ENCODE peak calls at places on chromosome 14, in five cellular contexts. P, A, F, K and S are unnamed samples. For H3K27me3, the result is how much of the 10 kb centered on the place peaks cover.

GRCh38 chr14:39265032-39265431 is 31.3 kb downstream of the MIA2 start:
- DNase-seq in P (no peak), A (no peak), F (peak), K (no peak), S (no peak)

GRCh38 chr14:58708004-58708403 is 70.2 kb downstream of the DACT1 start:
- DNase-seq in P (no peak), A (no peak), F (no peak), K (no peak), S (no peak)

GRCh38 chr14:61269321-61270083 is 11.6 kb downstream of the TMEM30B start:
- DNase-seq in P (peak), A (peak), F (peak), K (peak), S (peak)

GRCh38 chr14:91866061-91866460 is 1.3 kb downstream of the TC2N start:
- DNase-seq in P (no peak), A (no peak), F (no peak), K (no peak), S (no peak)

GRCh38 chr14:23365353-23366162 is 586 bp upstream of the EFS start:
- DNase-seq in P (no peak), A (no peak), F (no peak), K (no peak), S (no peak)

GRCh38 chr14:53330441-53330840 is 177.3 kb upstream of the DDHD1 start:
- DNase-seq in P (no peak), A (no peak), F (no peak), K (no peak), S (no peak)

GRCh38 chr14:58299665-58300202 is 1.4 kb downstream of the ARID4A start:
- DNase-seq in P (no peak), A (no peak), F (peak), K (no peak), S (peak)

GRCh38 chr14:100577321-100577985 is 9.8 kb downstream of the BEGAIN start:
- DNase-seq in P (no peak), A (peak), F (no peak), K (no peak), S (peak)

GRCh38 chr14:89308232-89308959 is 108.6 kb downstream of the FOXN3 start:
- DNase-seq in P (no peak), A (no peak), F (no peak), K (no peak), S (no peak)

GRCh38 chr14:61107896-61108295 is 126.9 kb downstream of the SLC38A6 start:
- DNase-seq in P (no peak), A (no peak), F (no peak), K (no peak), S (no peak)

GRCh38 chr14:37931998-37932397 is 275.7 kb upstream of the SSTR1 start:
- DNase-seq in P (no peak), A (no peak), F (no peak), K (no peak), S (no peak)

GRCh38 chr14:99943620-99944019 is 121.6 kb upstream of the EVL start:
- DNase-seq in P (no peak), A (no peak), F (no peak), K (no peak), S (no peak)

GRCh38 chr14:20327005-20327869 is 5.8 kb downstream of the CCNB1IP1 start:
- DNase-seq in P (peak), A (no peak), F (peak), K (no peak), S (no peak)

GRCh38 chr14:28609228-28609828 is 157.3 kb upstream of the FOXG1 start:
- DNase-seq in P (no peak), A (no peak), F (peak), K (no peak), S (peak)

GRCh38 chr14:26157517-26157916 is 440.3 kb downstream of the NOVA1 start:
- DNase-seq in P (no peak), A (no peak), F (no peak), K (no peak), S (no peak)

GRCh38 chr14:39266589-39266870 is 32.8 kb downstream of the MIA2 start:
- DNase-seq in P (no peak), A (peak), F (no peak), K (peak), S (peak)

GRCh38 chr14:90720336-90720735 is 95.9 kb downstream of the TTC7B start:
- DNase-seq in P (no peak), A (no peak), F (no peak), K (no peak), S (no peak)

GRCh38 chr14:100879194-100879593 is 24.3 kb downstream of the RTL1 start:
- DNase-seq in P (no peak), A (no peak), F (no peak), K (no peak), S (peak)

GRCh38 chr14:22978873-22979671 is 3.3 kb downstream of the AJUBA start:
- DNase-seq in P (no peak), A (no peak), F (no peak), K (peak), S (no peak)

GRCh38 chr14:75295061-75295461 is 16.4 kb downstream of the FOS start:
- DNase-seq in P (no peak), A (peak), F (peak), K (peak), S (peak)

GRCh38 chr14:50225974-50226297 is 5.4 kb downstream of the SOS2 start:
- DNase-seq in P (no peak), A (no peak), F (no peak), K (no peak), S (no peak)

GRCh38 chr14:50229646-50230045 is 1.7 kb downstream of the SOS2 start:
- DNase-seq in P (no peak), A (no peak), F (no peak), K (no peak), S (no peak)

GRCh38 chr14:50228313-50228712 is 3.1 kb downstream of the SOS2 start:
- DNase-seq in P (no peak), A (no peak), F (no peak), K (no peak), S (no peak)

GRCh38 chr14:50222061-50222613 is 9.2 kb downstream of the SOS2 start:
- DNase-seq in P (no peak), A (no peak), F (no peak), K (no peak), S (no peak)

DNA sequence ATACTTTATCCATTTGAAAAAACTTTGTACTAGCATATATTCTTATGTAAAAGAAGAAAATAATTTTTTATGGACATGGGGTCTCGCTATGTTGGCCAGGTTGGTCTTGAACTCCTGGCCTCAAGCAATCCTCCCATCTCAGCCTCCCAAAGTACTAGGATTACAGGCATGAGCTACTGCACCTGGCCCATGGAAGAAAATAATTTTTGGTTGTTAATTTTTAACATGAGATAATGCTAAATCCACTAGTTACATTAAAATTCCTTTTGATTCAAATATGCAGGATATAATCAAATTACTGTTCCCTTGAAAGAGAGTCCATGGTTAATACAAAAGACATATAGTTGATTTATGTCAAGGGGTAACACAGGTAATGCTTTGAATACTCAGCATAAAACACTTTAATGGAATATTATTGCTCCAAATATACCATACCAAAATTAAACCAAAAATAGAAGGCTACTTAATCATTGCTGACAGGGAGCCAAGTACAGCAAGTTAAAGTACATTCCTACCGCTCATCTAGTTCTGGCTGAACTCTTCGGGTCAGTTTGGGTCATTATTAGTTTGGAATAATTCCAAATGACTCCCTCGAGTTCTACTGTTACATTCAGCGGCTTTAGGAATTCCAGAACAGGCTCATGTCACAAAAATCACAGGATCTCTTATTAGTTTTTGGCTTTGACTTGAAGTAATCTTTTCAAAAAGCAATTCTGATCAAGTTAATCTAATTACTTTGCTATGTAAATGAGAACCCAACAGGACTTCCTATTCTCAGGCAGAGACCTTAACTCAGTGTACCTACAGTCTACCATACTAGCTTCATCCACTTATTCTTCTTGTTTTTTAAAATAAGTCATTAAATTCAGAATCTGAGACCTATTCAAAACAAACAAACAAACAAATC is 6.1 kb downstream of the SOS2 start:
- DNase-seq in P (no peak), A (no peak), F (peak), K (no peak), S (no peak)
- H3K4me3 ChIP-seq in P (no peak), A (no peak), F (no peak), K (no peak), S (no peak)

GRCh38 chr14:56127156-56127555 is 8.9 kb downstream of the PELI2 start:
- DNase-seq in P (no peak), A (no peak), F (no peak), K (no peak), S (no peak)
- H3K27ac ChIP-seq in P (no peak), A (no peak), F (no peak), K (no peak), S (peak)

DNA sequence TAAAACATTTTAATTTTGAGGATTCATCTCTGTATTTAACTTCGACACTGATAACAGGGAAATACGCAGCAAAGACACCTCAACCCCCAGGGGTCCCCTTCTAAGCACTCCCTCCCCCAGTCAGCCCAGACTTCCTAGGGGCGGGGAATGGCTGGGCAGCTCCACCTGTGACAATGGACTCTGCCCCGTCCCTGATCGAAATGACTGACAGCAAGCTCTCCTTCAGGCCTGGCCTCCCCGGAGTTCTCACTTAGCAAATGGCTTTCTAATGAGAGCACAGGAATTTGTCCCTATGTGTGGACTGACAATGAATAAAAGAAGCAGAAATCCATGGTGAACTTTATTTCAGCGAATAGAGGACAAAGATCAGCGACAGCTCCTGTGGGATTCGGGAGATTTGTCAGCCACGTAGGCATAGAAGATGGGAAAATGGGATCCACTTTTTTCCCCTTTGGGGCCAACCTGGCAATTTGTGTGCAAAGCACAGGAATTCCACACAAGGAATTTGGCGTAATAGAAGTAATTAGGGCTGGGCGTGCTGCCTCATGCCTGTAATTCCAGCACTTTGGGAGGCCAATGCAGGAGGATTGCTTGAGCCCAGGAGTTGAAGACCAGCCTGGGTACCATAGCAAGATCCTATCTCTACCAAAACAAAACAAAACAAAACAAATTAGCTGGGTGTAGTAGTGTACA is 63.8 kb downstream of the TNFAIP2 start:
- DNase-seq in P (no peak), A (peak), F (no peak), K (no peak), S (no peak)
- H3K27me3 ChIP-seq in P (under half), A (under half), F (under half), K (under half), S (under half)

DNA sequence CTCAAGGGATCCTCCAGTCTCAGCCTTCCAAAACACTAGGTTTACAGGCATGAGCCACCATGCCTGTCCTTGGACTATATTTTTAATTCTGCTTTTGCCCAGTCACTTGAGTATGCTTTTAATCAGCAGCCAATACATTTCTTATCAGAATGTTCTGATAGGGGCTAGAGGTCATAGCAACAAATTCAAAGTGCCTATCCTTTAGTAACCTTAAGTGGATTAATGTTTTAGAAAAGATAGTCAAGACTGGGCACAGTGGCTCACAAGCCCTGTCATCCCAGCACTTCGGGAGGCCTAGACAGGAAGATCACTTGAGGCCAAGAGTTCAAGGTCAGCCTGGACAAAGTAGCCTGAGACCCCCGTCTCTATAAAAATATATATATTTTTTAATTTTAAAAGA is 37.1 kb downstream of the CKB start:
- DNase-seq in P (no peak), A (no peak), F (no peak), K (no peak), S (no peak)
- H3K4me3 ChIP-seq in P (no peak), A (no peak), F (no peak), K (no peak), S (no peak)

DNA sequence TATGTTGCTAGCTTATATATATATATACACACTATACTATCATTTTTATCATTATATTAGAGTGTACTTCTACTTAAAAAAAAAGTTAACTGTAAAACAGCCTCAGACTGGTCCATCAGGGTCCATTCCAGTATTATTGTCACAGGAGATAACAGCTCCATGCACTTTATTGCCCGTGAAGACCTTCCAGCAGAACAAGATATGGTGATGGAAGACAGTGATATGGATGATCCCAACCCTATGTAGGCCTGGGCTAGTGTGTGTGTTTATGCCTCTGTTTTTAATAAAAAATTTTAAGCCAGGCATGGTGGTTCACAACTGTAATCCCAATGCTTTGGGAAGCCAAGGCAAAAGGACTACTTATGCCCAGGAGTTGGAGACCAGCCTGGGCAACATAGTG is 86.2 kb downstream of the GCH1 start:
- DNase-seq in P (no peak), A (no peak), F (no peak), K (no peak), S (no peak)
- H3K27ac ChIP-seq in P (no peak), A (no peak), F (no peak), K (no peak), S (no peak)

GRCh38 chr14:98835825-98836100 is 436.2 kb downstream of the BCL11B start:
- DNase-seq in P (no peak), A (no peak), F (no peak), K (peak), S (no peak)

GRCh38 chr14:98840076-98840475 is 431.9 kb downstream of the BCL11B start:
- DNase-seq in P (no peak), A (no peak), F (no peak), K (peak), S (no peak)

GRCh38 chr14:98834119-98834518 is 437.9 kb downstream of the BCL11B start:
- DNase-seq in P (no peak), A (no peak), F (no peak), K (peak), S (no peak)

GRCh38 chr14:98840511-98840910 is 431.5 kb downstream of the BCL11B start:
- DNase-seq in P (no peak), A (no peak), F (no peak), K (peak), S (no peak)

GRCh38 chr14:98835051-98835824 is 436.8 kb downstream of the BCL11B start:
- DNase-seq in P (no peak), A (no peak), F (no peak), K (peak), S (no peak)
- H3K27me3 ChIP-seq in P (under half), A (under half), F (under half), K (under half), S (under half)

GRCh38 chr14:85535916-85536834 is 6.2 kb downstream of the FLRT2 start:
- DNase-seq in P (no peak), A (no peak), F (no peak), K (no peak), S (no peak)
- H3K4me3 ChIP-seq in P (no peak), A (no peak), F (peak), K (peak), S (peak)

DNA sequence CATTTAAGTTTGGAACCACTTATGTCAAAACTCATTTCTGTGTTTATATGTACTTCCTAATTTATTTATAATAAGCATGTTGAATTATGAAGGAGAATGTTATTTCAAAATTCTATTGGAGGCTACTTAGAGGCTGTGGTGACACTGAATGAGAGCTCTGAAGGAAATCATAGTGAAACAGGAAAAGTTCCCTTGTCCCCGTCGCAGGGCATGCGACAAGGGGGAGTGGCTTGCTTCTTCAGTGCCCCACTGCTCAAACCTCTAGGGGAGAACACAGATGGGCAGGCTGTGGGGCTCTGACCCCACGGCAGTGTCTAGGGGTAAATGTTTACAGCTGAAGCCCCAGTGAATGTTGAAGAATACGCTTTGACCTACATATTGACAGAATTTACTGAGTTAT is 261.9 kb downstream of the RAD51B start:
- DNase-seq in P (no peak), A (no peak), F (no peak), K (no peak), S (no peak)
- H3K27ac ChIP-seq in P (no peak), A (no peak), F (no peak), K (no peak), S (no peak)

DNA sequence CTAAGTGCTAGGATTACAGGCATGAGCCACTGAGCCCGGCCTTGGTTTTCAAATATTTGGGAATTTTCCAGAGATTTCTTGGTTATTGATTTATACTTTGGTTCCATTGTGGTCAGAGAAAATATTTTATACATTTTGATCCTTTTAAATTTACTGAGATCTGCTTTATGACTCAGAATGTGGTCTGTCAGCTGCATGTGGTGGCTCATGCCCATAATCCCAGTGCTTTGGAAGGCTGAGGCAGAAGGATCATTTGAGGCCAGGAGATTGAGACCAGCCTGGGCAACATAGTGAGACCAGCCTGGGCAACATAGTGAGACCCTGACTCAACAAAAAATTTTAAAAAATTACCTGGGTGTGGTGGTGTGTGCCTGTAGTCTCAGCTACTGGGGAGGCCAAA is 49.8 kb downstream of the ADCK1 start:
- DNase-seq in P (no peak), A (no peak), F (no peak), K (no peak), S (no peak)
- H3K27me3 ChIP-seq in P (under half), A (under half), F (under half), K (under half), S (under half)

GRCh38 chr14:69703047-69704046 is 63.6 kb upstream of the SRSF5 start:
- DNase-seq in P (no peak), A (no peak), F (no peak), K (no peak), S (no peak)
- H3K4me3 ChIP-seq in P (no peak), A (no peak), F (no peak), K (no peak), S (no peak)